ENCODE peak calls at places on chromosomes 6 and 20, in four cellular contexts. T is B cell, F is Calu3, K is lower lobe of right lung. B is an unnamed sample.

GRCh38 chr6:28373925-28374324 is 24.2 kb downstream of the ZKSCAN3 start:
- DNase-seq in T (no peak), F (no peak), K (no peak), B (no peak)

GRCh38 chr6:46265373-46265772 is 94.6 kb upstream of the ENPP5 start:
- DNase-seq in T (no peak), F (no peak), K (no peak), B (no peak)

GRCh38 chr6:117482240-117483003 is at the start of gene DCBLD1:
- DNase-seq in T (no peak), F (peak), K (peak), B (peak)

GRCh38 chr6:50721978-50722377 is 8.7 kb downstream of the TFAP2D start:
- DNase-seq in T (no peak), F (no peak), K (no peak), B (no peak)

GRCh38 chr6:139611327-139611958 is 237.0 kb upstream of the CITED2 start:
- DNase-seq in T (no peak), F (no peak), K (no peak), B (no peak)

GRCh38 chr6:14110001-14110818 is 7.4 kb upstream of the CD83 start:
- DNase-seq in T (no peak), F (no peak), K (no peak), B (no peak)

GRCh38 chr6:43457643-43458042 is 2.3 kb upstream of the DLK2 start:
- DNase-seq in T (no peak), F (no peak), K (no peak), B (no peak)

GRCh38 chr20:24948939-24949679 is at the start of gene CST7:
- DNase-seq in T (no peak), F (no peak), K (peak), B (no peak)

GRCh38 chr6:1698527-1698926 is 88.8 kb downstream of the FOXC1 start:
- DNase-seq in T (no peak), F (no peak), K (no peak), B (no peak)

GRCh38 chr20:44717986-44718385 is 2.8 kb downstream of the CCN5 start:
- DNase-seq in T (no peak), F (peak), K (peak), B (no peak)
- TF ChIP-seq CTCF in T (no peak), F (peak), K (no peak), B (peak)

GRCh38 chr6:75204959-75205775 is 686 bp downstream of the COL12A1 start:
- DNase-seq in T (no peak), F (peak), K (peak), B (peak)
- TF ChIP-seq CTCF in T (no peak), F (peak), K (no peak), B (no peak)

DNA sequence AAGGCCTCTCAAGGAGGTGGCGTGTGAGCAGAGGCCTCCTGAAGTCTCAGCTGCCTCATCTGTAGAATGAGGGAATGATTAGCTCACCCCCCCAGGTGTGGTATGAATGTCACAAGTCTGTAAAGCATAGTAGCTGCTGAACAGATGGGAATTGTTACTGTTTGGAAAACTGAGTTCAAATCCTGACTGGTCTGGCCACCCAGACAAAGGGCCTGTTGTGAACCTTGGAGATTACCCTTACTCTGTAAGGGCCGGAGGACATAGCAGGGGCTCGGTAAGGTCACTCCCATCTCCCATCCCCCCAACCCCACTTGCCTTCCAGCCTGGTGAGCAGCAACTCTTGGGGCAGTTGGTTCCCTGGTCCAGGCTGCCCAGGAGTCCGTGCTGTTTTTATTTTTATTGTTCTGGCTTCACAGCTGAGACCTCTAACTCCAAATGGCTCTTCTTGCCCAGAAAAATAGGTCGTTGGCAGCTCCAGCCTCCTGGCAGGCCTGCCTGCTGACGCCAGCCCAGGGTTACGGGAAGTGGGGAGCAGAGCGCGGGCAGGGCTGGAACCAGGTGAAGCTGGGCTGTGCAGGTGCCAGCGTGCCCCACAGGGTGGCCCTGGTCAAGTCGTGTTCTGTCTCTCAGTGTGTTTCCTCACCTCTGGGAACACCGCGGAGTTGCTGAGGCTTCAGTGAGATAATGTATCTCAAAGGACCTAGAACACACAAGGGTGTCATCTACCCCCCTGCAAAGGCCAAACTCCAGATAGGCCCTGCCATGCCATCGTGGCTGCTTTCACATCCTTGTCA is 4.5 kb upstream of the SIRPA start:
- DNase-seq in T (no peak), F (no peak), K (no peak), B (no peak)
- TF ChIP-seq CTCF in T (no peak), F (no peak), K (no peak), B (no peak)

GRCh38 chr6:106974337-106974998 is at the start of gene CD24:
- DNase-seq in T (peak), F (peak), K (peak), B (no peak)

GRCh38 chr6:106976270-106976669 is 1.7 kb upstream of the CD24 start:
- DNase-seq in T (no peak), F (peak), K (no peak), B (no peak)

GRCh38 chr6:106973841-106974336 is 640 bp downstream of the CD24 start:
- DNase-seq in T (peak), F (peak), K (peak), B (no peak)

GRCh38 chr6:106975699-106976032 is 1.1 kb upstream of the CD24 start:
- DNase-seq in T (no peak), F (no peak), K (no peak), B (no peak)

DNA sequence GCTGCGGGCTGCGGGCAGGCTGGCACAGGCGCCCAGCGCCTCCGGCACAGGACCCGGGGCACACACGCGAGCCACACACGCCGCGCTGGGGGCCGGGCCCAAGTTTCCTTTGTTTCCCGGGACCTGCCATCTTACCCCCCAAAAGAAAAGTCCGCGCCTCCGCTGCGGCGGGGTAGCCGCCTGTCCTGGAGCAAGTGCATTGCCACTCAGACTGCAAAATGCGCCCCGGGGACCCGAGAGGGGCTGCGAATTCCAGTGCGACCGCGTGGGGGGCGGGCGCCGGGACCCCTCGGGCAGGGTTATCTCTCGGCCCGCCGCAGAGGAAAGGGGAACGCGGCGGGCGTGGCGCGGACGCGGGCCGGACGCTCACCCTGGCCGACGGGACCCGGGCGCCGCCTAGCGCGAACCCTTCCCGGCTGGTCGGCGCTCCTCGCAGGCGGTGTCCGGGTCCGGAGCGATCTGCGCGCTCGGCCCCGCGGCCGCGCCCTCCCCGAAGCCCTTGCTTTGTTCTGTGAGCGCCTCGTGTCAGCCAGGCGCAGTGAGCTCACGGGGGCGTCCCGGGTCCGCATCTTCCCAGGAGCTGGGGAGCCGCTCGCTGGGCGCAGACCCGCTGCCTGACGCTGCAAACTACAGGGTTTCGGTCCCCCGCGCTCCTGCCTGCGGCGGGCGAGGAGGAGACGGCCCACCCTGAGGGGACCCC is 620 bp upstream of the CD24 start:
- DNase-seq in T (peak), F (peak), K (peak), B (peak)
- TF ChIP-seq CTCF in T (no peak), F (peak), K (peak), B (no peak)

GRCh38 chr20:11098888-11099287 is 425.1 kb upstream of the JAG1 start:
- DNase-seq in T (no peak), F (peak), K (no peak), B (no peak)
- TF ChIP-seq CTCF in T (no peak), F (no peak), K (no peak), B (peak)

DNA sequence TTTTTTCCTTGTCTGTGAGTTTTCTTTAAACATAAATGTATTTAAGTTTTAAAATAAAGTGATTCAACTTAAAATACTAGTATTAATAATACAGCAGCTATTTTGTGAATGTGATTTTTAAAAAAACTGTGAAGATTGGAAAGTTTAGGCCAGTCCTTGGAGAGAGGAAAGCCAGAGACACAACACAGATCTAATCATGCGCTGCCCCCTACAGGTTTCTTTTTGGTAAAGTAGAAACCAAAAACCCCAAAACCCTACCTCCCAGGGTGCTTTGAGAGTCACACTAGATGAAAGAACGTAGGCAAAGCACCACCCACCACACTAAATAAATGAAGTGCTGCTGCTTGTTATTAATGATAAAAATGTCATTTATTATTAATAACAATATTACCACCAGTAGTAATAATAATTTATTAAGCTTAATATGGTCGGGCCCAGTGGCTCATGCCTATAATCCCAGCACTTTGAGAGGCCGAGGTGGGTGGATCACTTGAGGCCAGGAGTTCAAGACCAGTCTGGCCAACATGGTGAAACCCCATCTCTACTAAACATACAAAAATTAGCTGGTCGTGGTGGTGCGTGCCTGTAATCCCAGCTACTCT is 33.7 kb downstream of the SLC9A8 start:
- DNase-seq in T (peak), F (peak), K (no peak), B (peak)
- TF ChIP-seq CTCF in T (peak), F (peak), K (peak), B (peak)

GRCh38 chr6:105302617-105303128 is 100.2 kb downstream of the PREP start:
- DNase-seq in T (no peak), F (no peak), K (no peak), B (peak)
- TF ChIP-seq CTCF in T (no peak), F (no peak), K (no peak), B (peak)

DNA sequence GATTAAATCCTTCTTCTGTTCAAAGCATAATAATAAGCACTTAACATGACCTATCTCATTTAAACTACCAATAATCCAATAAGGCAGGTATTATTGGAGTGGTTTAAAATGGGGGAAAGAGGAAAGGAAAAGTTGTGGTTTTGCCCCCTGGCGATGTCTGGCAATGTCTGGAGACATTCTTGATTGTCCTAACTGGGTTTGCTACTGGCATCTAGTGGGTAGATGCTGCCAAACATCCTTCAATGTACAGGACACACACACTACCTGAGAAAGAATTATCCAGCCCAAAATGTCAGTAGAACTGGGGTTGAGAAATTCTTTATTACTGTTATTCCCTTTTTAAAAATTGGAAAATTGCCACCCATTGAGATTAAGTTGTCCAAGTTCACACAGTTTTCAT is 25.2 kb upstream of the SRSF6 start:
- DNase-seq in T (no peak), F (no peak), K (no peak), B (no peak)
- TF ChIP-seq CTCF in T (no peak), F (no peak), K (no peak), B (no peak)

B was measured in AG10803.